ENCODE peak calls at places on chromosomes 7 and 10, in eight cellular contexts. R is CD8-positive, alpha-beta memory T cell; O is effector memory CD4-positive, alpha-beta T cell; M is suprapubic skin; J is heart right ventricle; Z is cardiac muscle cell; Q is neural progenitor cell; N is mammary epithelial cell. T is an unnamed sample.

GRCh38 chr10:16779375-16779774 is 37.8 kb downstream of the RSU1 start:
- DNase-seq in Z (no peak), O (peak; percentile 4), J (no peak), N (peak; percentile 2), M (no peak), Q (no peak), R (no peak), T (no peak)

GRCh38 chr10:70283445-70284399 is at the start of gene NPFFR1:
- DNase-seq in J (no peak), Q (peak; percentile 81), Z (peak; percentile 32), O (no peak), M (peak; percentile 49), N (no peak), R (no peak), T (no peak)

GRCh38 chr10:30155401-30155800 is 96.0 kb upstream of the JCAD start:
- DNase-seq in M (no peak), N (no peak), O (no peak), Z (no peak), R (no peak), Q (no peak), J (peak; percentile 71), T (peak; percentile 41)

GRCh38 chr7:170551-171363 is 21.6 kb upstream of the FAM20C start:
- DNase-seq in Z (no peak), J (no peak), O (no peak), Q (no peak), R (no peak), N (no peak), M (no peak), T (no peak)

GRCh38 chr7:65216469-65216868 is 157.2 kb upstream of the ZNF92 start:
- DNase-seq in R (peak; percentile 70), N (peak; percentile 52), O (peak; percentile 30), M (no peak), J (peak; percentile 32), Q (peak; percentile 76), Z (peak; percentile 77), T (peak; percentile 57)

GRCh38 chr7:17680026-17680425 is 260.3 kb downstream of the SNX13 start:
- DNase-seq in Z (peak; percentile 59), M (peak; percentile 90), R (no peak), Q (peak; percentile 73), O (no peak), N (peak; percentile 96), J (no peak), T (peak; percentile 96)

GRCh38 chr10:1654247-1654646 is 83.1 kb downstream of the ADARB2 start:
- DNase-seq in Q (no peak), R (no peak), J (no peak), O (no peak), N (no peak), M (no peak), Z (no peak), T (no peak)

GRCh38 chr10:102243304-102243703 is 2.0 kb upstream of the PITX3 start:
- DNase-seq in M (no peak), R (no peak), O (no peak), Z (no peak), Q (no peak), J (no peak), N (peak; percentile 67), T (peak; percentile 89)

GRCh38 chr7:20206104-20206896 is 10.9 kb downstream of the MACC1 start:
- DNase-seq in Z (no peak), R (no peak), Q (no peak), J (no peak), M (no peak), O (no peak), N (no peak), T (no peak)

GRCh38 chr10:113961261-113961938 is 82.3 kb upstream of the ADRB1 start:
- DNase-seq in M (no peak), J (no peak), Q (no peak), O (peak; percentile 74), Z (no peak), N (no peak), R (peak; percentile 62), T (no peak)

GRCh38 chr10:113539789-113540188 is 13.1 kb upstream of the HABP2 start:
- DNase-seq in R (no peak), M (no peak), N (peak; percentile 37), Z (no peak), J (no peak), Q (no peak), O (no peak), T (peak; percentile 90)

GRCh38 chr10:33381897-33382578 is 47.6 kb upstream of the NRP1 start:
- DNase-seq in R (no peak), N (no peak), M (peak; percentile 65), O (no peak), J (no peak), Q (peak; percentile 18), Z (no peak), T (peak; percentile 95)

GRCh38 chr10:16518822-16519221 is 2.9 kb downstream of the C1QL3 start:
- DNase-seq in R (no peak), J (no peak), N (no peak), Q (no peak), O (no peak), Z (no peak), M (no peak), T (no peak)

GRCh38 chr7:107179326-107180163 is 10.7 kb downstream of the HBP1 start:
- DNase-seq in M (no peak), R (no peak), Z (no peak), O (no peak), Q (no peak), J (no peak), N (peak; percentile 83), T (peak; percentile 46)

GRCh38 chr10:131435232-131435631 is 123.7 kb upstream of the TCERG1L start:
- DNase-seq in R (no peak), M (no peak), N (no peak), Z (no peak), O (no peak), J (no peak), Q (no peak), T (no peak)

GRCh38 chr10:3102721-3103410 is 35.5 kb downstream of the PFKP start:
- DNase-seq in Q (no peak), J (no peak), O (no peak), Z (no peak), N (no peak), M (no peak), R (no peak), T (peak; percentile 39)

DNA sequence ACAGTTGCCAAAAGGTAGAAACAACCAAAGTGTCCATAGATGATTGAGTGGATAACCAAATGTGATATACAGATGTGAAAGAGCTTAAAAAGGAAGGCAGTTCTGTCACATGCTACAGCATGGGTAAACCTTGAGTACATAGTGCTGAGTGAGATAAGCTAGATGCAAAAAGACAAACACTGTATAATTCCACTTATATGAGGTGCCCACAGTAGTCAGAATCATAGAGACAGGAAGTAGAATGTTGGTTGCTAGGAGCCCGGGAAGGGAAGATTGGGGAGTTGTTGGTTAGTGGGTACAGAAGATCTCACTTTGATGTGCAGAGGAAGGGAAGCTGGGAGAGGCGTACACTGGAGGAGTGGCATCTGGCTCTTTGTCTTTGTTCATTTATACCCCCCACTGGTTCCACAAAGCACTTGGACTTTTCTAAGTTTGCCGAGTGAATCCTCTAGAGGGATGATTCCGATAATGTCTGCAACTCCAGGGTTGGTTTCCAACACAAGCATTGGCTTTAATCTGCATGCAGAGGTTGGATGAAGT is 39.4 kb downstream of the TSPAN14 start:
- DNase-seq in M (no peak), J (no peak), Z (no peak), Q (no peak), O (no peak), R (no peak), N (no peak), T (peak; percentile 79)
- H3K4me1 ChIP-seq in M (peaks cover 97% of the 10 kb centered on the region), J (peaks cover 13% of the 10 kb centered on the region), Z (peaks cover under 1% of the 10 kb centered on the region), Q (peaks cover 11% of the 10 kb centered on the region), O (peaks cover 91% of the 10 kb centered on the region), R (peaks cover 97% of the 10 kb centered on the region), N (peaks cover 49% of the 10 kb centered on the region), T (peaks cover 27% of the 10 kb centered on the region)

GRCh38 chr7:147485660-147486210 is 1104.8 kb upstream of the C7orf33 start:
- DNase-seq in Q (no peak), J (no peak), O (no peak), N (no peak), R (no peak), M (no peak), Z (no peak), T (no peak)
- H3K4me1 ChIP-seq in Q (no peaks in the 10 kb centered on the region), J (no peaks in the 10 kb centered on the region), O (no peaks in the 10 kb centered on the region), N (no peaks in the 10 kb centered on the region), R (no peaks in the 10 kb centered on the region), M (no peaks in the 10 kb centered on the region), Z (no peaks in the 10 kb centered on the region), T (peaks cover 4% of the 10 kb centered on the region)

GRCh38 chr10:110572862-110573261 is 5.4 kb downstream of the SMC3 start:
- DNase-seq in M (no peak), Q (no peak), R (no peak), Z (no peak), J (no peak), N (no peak), O (no peak), T (no peak)
- H3K4me1 ChIP-seq in M (peaks cover 25% of the 10 kb centered on the region), Q (peaks cover 38% of the 10 kb centered on the region), R (peaks cover 48% of the 10 kb centered on the region), Z (peaks cover 24% of the 10 kb centered on the region), J (no peaks in the 10 kb centered on the region), N (peaks cover 10% of the 10 kb centered on the region), O (peaks cover 20% of the 10 kb centered on the region), T (peaks cover 31% of the 10 kb centered on the region)

GRCh38 chr10:121438320-121438719 is 159.9 kb downstream of the FGFR2 start:
- DNase-seq in N (no peak), Q (no peak), Z (no peak), M (no peak), O (no peak), J (no peak), R (no peak), T (no peak)

GRCh38 chr10:121442086-121442485 is 156.2 kb downstream of the FGFR2 start:
- DNase-seq in N (no peak), O (no peak), R (no peak), J (no peak), Z (no peak), Q (no peak), M (no peak), T (no peak)

GRCh38 chr10:121440461-121440860 is 157.8 kb downstream of the FGFR2 start:
- DNase-seq in R (no peak), M (no peak), J (no peak), Z (no peak), N (no peak), O (no peak), Q (no peak), T (no peak)

GRCh38 chr10:121444515-121444914 is 153.7 kb downstream of the FGFR2 start:
- DNase-seq in M (no peak), O (no peak), N (no peak), Z (no peak), Q (no peak), R (no peak), J (no peak), T (no peak)

DNA sequence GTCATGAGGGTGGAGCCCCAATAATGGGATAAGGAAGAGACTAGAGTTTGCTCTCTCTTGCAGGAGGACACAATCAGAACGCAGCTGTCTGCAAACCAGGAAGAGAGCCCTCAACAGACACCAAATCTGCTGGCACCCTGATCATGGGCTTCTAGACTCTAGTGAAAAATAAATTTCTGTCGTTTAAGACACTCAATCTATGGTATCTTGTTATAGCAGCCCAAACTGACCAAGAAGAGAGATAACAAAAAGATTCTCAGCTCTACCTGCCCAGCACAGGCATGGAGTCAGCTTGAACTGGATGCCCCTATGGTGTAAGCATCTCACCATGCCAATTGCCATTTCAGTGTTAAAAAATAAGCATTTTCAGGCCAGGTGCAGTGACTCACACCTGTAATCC is 155.7 kb downstream of the FGFR2 start:
- DNase-seq in Z (no peak), Q (no peak), O (no peak), M (no peak), N (no peak), R (no peak), J (no peak), T (no peak)
- H3K4me1 ChIP-seq in Z (peaks cover 5% of the 10 kb centered on the region), Q (peaks cover 20% of the 10 kb centered on the region), O (no peaks in the 10 kb centered on the region), M (peaks cover 9% of the 10 kb centered on the region), N (no peaks in the 10 kb centered on the region), R (no peaks in the 10 kb centered on the region), J (no peaks in the 10 kb centered on the region), T (no peaks in the 10 kb centered on the region)

GRCh38 chr7:44087914-44088838 is 5.8 kb upstream of the POLM start:
- DNase-seq in J (peak; percentile 58), R (no peak), M (peak; percentile 84), Q (no peak), N (no peak), O (no peak), Z (no peak), T (peak; percentile 96)
- H3K4me1 ChIP-seq in J (peaks cover 8% of the 10 kb centered on the region), R (no peaks in the 10 kb centered on the region), M (peaks cover 23% of the 10 kb centered on the region), Q (no peaks in the 10 kb centered on the region), N (peaks cover 12% of the 10 kb centered on the region), O (no peaks in the 10 kb centered on the region), Z (no peaks in the 10 kb centered on the region), T (peaks cover 53% of the 10 kb centered on the region)

T was measured in GM23248.